ENCODE peak calls at places on chromosomes 3 and 15, in eight cellular contexts. One of them, this sample, is unnamed.

GRCh38 chr3:87333393-87333892 is 57.1 kb upstream of the POU1F1 start:
- DNase-seq in colonic mucosa: peak
- DNase-seq in left ventricle myocardium inferior: no peak
- DNase-seq in AG08396: peak
- DNase-seq in Calu3: peak
- DNase-seq in progenitor cell of endocrine pancreas: no peak
- DNase-seq in pons: no peak
- DNase-seq in pulmonary artery endothelial cell: peak
- DNase-seq in this sample: peak

GRCh38 chr15:100383302-100384107 is 41.7 kb upstream of the ADAMTS17 start:
- DNase-seq in colonic mucosa: peak
- DNase-seq in left ventricle myocardium inferior: no peak
- DNase-seq in AG08396: no peak
- DNase-seq in Calu3: peak
- DNase-seq in progenitor cell of endocrine pancreas: no peak
- DNase-seq in pons: peak
- DNase-seq in pulmonary artery endothelial cell: no peak
- DNase-seq in this sample: no peak

GRCh38 chr15:67107014-67107812 is 41.8 kb downstream of the SMAD3 start:
- DNase-seq in colonic mucosa: peak
- DNase-seq in left ventricle myocardium inferior: peak
- DNase-seq in AG08396: peak
- DNase-seq in Calu3: peak
- DNase-seq in progenitor cell of endocrine pancreas: no peak
- DNase-seq in pons: no peak
- DNase-seq in pulmonary artery endothelial cell: peak
- DNase-seq in this sample: peak

GRCh38 chr15:77036537-77037474 is 34.1 kb downstream of the TSPAN3 start:
- DNase-seq in colonic mucosa: peak
- DNase-seq in left ventricle myocardium inferior: no peak
- DNase-seq in AG08396: no peak
- DNase-seq in Calu3: no peak
- DNase-seq in progenitor cell of endocrine pancreas: no peak
- DNase-seq in pons: no peak
- DNase-seq in pulmonary artery endothelial cell: no peak
- DNase-seq in this sample: no peak

GRCh38 chr15:71152542-71152941 is 37.3 kb downstream of the THSD4 start:
- DNase-seq in colonic mucosa: no peak
- DNase-seq in left ventricle myocardium inferior: no peak
- DNase-seq in AG08396: no peak
- DNase-seq in Calu3: no peak
- DNase-seq in progenitor cell of endocrine pancreas: no peak
- DNase-seq in pons: no peak
- DNase-seq in pulmonary artery endothelial cell: no peak
- DNase-seq in this sample: no peak

GRCh38 chr15:88912500-88912921 is 668 bp downstream of the MFGE8 start:
- DNase-seq in colonic mucosa: no peak
- DNase-seq in left ventricle myocardium inferior: peak
- DNase-seq in AG08396: peak
- DNase-seq in Calu3: no peak
- DNase-seq in progenitor cell of endocrine pancreas: no peak
- DNase-seq in pons: no peak
- DNase-seq in pulmonary artery endothelial cell: no peak
- DNase-seq in this sample: peak

GRCh38 chr3:125512135-125512920 is 7.7 kb downstream of the SNX4 start:
- DNase-seq in colonic mucosa: no peak
- DNase-seq in left ventricle myocardium inferior: no peak
- DNase-seq in AG08396: no peak
- DNase-seq in Calu3: no peak
- DNase-seq in progenitor cell of endocrine pancreas: no peak
- DNase-seq in pons: no peak
- DNase-seq in pulmonary artery endothelial cell: peak
- DNase-seq in this sample: no peak

GRCh38 chr15:38088971-38089370 is 154.5 kb downstream of the TMCO5A start:
- DNase-seq in colonic mucosa: no peak
- DNase-seq in left ventricle myocardium inferior: no peak
- DNase-seq in AG08396: no peak
- DNase-seq in Calu3: no peak
- DNase-seq in progenitor cell of endocrine pancreas: no peak
- DNase-seq in pons: no peak
- DNase-seq in pulmonary artery endothelial cell: no peak
- DNase-seq in this sample: peak

GRCh38 chr15:79322945-79323344 is 12.0 kb downstream of the TMED3 start:
- DNase-seq in colonic mucosa: no peak
- DNase-seq in left ventricle myocardium inferior: no peak
- DNase-seq in AG08396: no peak
- DNase-seq in Calu3: no peak
- DNase-seq in progenitor cell of endocrine pancreas: no peak
- DNase-seq in pons: no peak
- DNase-seq in pulmonary artery endothelial cell: peak
- DNase-seq in this sample: no peak

GRCh38 chr3:10968390-10968789 is 24.2 kb upstream of the SLC6A1 start:
- DNase-seq in colonic mucosa: no peak
- DNase-seq in left ventricle myocardium inferior: no peak
- DNase-seq in AG08396: no peak
- DNase-seq in Calu3: no peak
- DNase-seq in progenitor cell of endocrine pancreas: no peak
- DNase-seq in pons: peak
- DNase-seq in pulmonary artery endothelial cell: no peak
- DNase-seq in this sample: no peak

GRCh38 chr3:13416002-13416793 is 3.9 kb downstream of the NUP210 start:
- DNase-seq in colonic mucosa: no peak
- DNase-seq in left ventricle myocardium inferior: no peak
- DNase-seq in AG08396: no peak
- DNase-seq in Calu3: no peak
- DNase-seq in progenitor cell of endocrine pancreas: no peak
- DNase-seq in pons: no peak
- DNase-seq in pulmonary artery endothelial cell: no peak
- DNase-seq in this sample: no peak

GRCh38 chr3:4786431-4786830 is 192.8 kb upstream of the BHLHE40 start:
- DNase-seq in colonic mucosa: no peak
- DNase-seq in left ventricle myocardium inferior: no peak
- DNase-seq in AG08396: no peak
- DNase-seq in Calu3: no peak
- DNase-seq in progenitor cell of endocrine pancreas: no peak
- DNase-seq in pons: no peak
- DNase-seq in pulmonary artery endothelial cell: no peak
- DNase-seq in this sample: no peak

GRCh38 chr15:99925661-99926461 is 192.6 kb upstream of the LYSMD4 start:
- DNase-seq in colonic mucosa: peak
- DNase-seq in left ventricle myocardium inferior: peak
- DNase-seq in AG08396: no peak
- DNase-seq in Calu3: peak
- DNase-seq in progenitor cell of endocrine pancreas: no peak
- DNase-seq in pons: peak
- DNase-seq in pulmonary artery endothelial cell: no peak
- DNase-seq in this sample: peak

GRCh38 chr15:90327313-90327712 is 24.8 kb upstream of the ZNF774 start:
- DNase-seq in colonic mucosa: peak
- DNase-seq in left ventricle myocardium inferior: no peak
- DNase-seq in AG08396: no peak
- DNase-seq in Calu3: no peak
- DNase-seq in progenitor cell of endocrine pancreas: no peak
- DNase-seq in pons: no peak
- DNase-seq in pulmonary artery endothelial cell: no peak
- DNase-seq in this sample: no peak

GRCh38 chr3:148379763-148380162 is 317.9 kb upstream of the AGTR1 start:
- DNase-seq in colonic mucosa: no peak
- DNase-seq in left ventricle myocardium inferior: no peak
- DNase-seq in AG08396: peak
- DNase-seq in Calu3: peak
- DNase-seq in progenitor cell of endocrine pancreas: no peak
- DNase-seq in pons: peak
- DNase-seq in pulmonary artery endothelial cell: peak
- DNase-seq in this sample: peak

GRCh38 chr3:147419062-147419701 is 10.0 kb downstream of the ZIC1 start:
- DNase-seq in colonic mucosa: no peak
- DNase-seq in left ventricle myocardium inferior: no peak
- DNase-seq in AG08396: peak
- DNase-seq in Calu3: no peak
- DNase-seq in progenitor cell of endocrine pancreas: no peak
- DNase-seq in pons: peak
- DNase-seq in pulmonary artery endothelial cell: no peak
- DNase-seq in this sample: peak

GRCh38 chr15:50463423-50464358 is 39.5 kb downstream of the USP8 start:
- DNase-seq in colonic mucosa: no peak
- DNase-seq in left ventricle myocardium inferior: no peak
- DNase-seq in AG08396: peak
- DNase-seq in Calu3: no peak
- DNase-seq in progenitor cell of endocrine pancreas: no peak
- DNase-seq in pons: peak
- DNase-seq in pulmonary artery endothelial cell: no peak
- DNase-seq in this sample: peak

GRCh38 chr3:132457301-132457700 is 40.0 kb downstream of the DNAJC13 start:
- DNase-seq in colonic mucosa: no peak
- DNase-seq in left ventricle myocardium inferior: no peak
- DNase-seq in AG08396: no peak
- DNase-seq in Calu3: no peak
- DNase-seq in progenitor cell of endocrine pancreas: no peak
- DNase-seq in pons: no peak
- DNase-seq in pulmonary artery endothelial cell: no peak
- DNase-seq in this sample: no peak

GRCh38 chr3:40477671-40478070 is 749 bp downstream of the ZNF619 start:
- DNase-seq in colonic mucosa: no peak
- DNase-seq in left ventricle myocardium inferior: no peak
- DNase-seq in AG08396: no peak
- DNase-seq in Calu3: no peak
- DNase-seq in progenitor cell of endocrine pancreas: no peak
- DNase-seq in pons: no peak
- DNase-seq in pulmonary artery endothelial cell: no peak
- DNase-seq in this sample: peak

GRCh38 chr3:52240059-52240885 is 1.3 kb upstream of the TWF2 start:
- DNase-seq in colonic mucosa: peak
- DNase-seq in left ventricle myocardium inferior: peak
- DNase-seq in AG08396: peak
- DNase-seq in Calu3: peak
- DNase-seq in progenitor cell of endocrine pancreas: no peak
- DNase-seq in pons: peak
- DNase-seq in pulmonary artery endothelial cell: no peak
- DNase-seq in this sample: peak

GRCh38 chr15:29141206-29141907 is 128.3 kb downstream of the NSMCE3 start:
- DNase-seq in colonic mucosa: no peak
- DNase-seq in left ventricle myocardium inferior: no peak
- DNase-seq in AG08396: no peak
- DNase-seq in Calu3: no peak
- DNase-seq in progenitor cell of endocrine pancreas: peak
- DNase-seq in pons: no peak
- DNase-seq in pulmonary artery endothelial cell: no peak
- DNase-seq in this sample: no peak

GRCh38 chr3:134362221-134362620 is 12.0 kb downstream of the AMOTL2 start:
- DNase-seq in colonic mucosa: no peak
- DNase-seq in left ventricle myocardium inferior: no peak
- DNase-seq in AG08396: no peak
- DNase-seq in Calu3: no peak
- DNase-seq in progenitor cell of endocrine pancreas: no peak
- DNase-seq in pons: no peak
- DNase-seq in pulmonary artery endothelial cell: no peak
- DNase-seq in this sample: no peak

GRCh38 chr15:91055548-91056331 is 33.3 kb upstream of the VPS33B start:
- DNase-seq in colonic mucosa: peak
- DNase-seq in left ventricle myocardium inferior: peak
- DNase-seq in AG08396: peak
- DNase-seq in Calu3: peak
- DNase-seq in progenitor cell of endocrine pancreas: peak
- DNase-seq in pons: peak
- DNase-seq in pulmonary artery endothelial cell: peak
- DNase-seq in this sample: peak

GRCh38 chr3:74883690-74884089 is 269.2 kb upstream of the CNTN3 start:
- DNase-seq in colonic mucosa: no peak
- DNase-seq in left ventricle myocardium inferior: no peak
- DNase-seq in AG08396: peak
- DNase-seq in Calu3: no peak
- DNase-seq in progenitor cell of endocrine pancreas: no peak
- DNase-seq in pons: no peak
- DNase-seq in pulmonary artery endothelial cell: no peak
- DNase-seq in this sample: peak

GRCh38 chr3:129424185-129424841 is 4.1 kb downstream of the EFCAB12 start:
- DNase-seq in colonic mucosa: no peak
- DNase-seq in left ventricle myocardium inferior: no peak
- DNase-seq in AG08396: no peak
- DNase-seq in Calu3: no peak
- DNase-seq in progenitor cell of endocrine pancreas: no peak
- DNase-seq in pons: peak
- DNase-seq in pulmonary artery endothelial cell: no peak
- DNase-seq in this sample: no peak

GRCh38 chr3:134058728-134059601 is 29.2 kb upstream of the SLCO2A1 start:
- DNase-seq in colonic mucosa: peak
- DNase-seq in left ventricle myocardium inferior: no peak
- DNase-seq in AG08396: no peak
- DNase-seq in Calu3: no peak
- DNase-seq in progenitor cell of endocrine pancreas: no peak
- DNase-seq in pons: no peak
- DNase-seq in pulmonary artery endothelial cell: no peak
- DNase-seq in this sample: no peak

GRCh38 chr15:53126144-53126543 is 336.0 kb upstream of the ONECUT1 start:
- DNase-seq in colonic mucosa: no peak
- DNase-seq in left ventricle myocardium inferior: no peak
- DNase-seq in AG08396: no peak
- DNase-seq in Calu3: no peak
- DNase-seq in progenitor cell of endocrine pancreas: no peak
- DNase-seq in pons: no peak
- DNase-seq in pulmonary artery endothelial cell: no peak
- DNase-seq in this sample: no peak

GRCh38 chr3:65508743-65509422 is 529.8 kb downstream of the MAGI1 start:
- DNase-seq in colonic mucosa: no peak
- DNase-seq in left ventricle myocardium inferior: no peak
- DNase-seq in AG08396: no peak
- DNase-seq in Calu3: no peak
- DNase-seq in progenitor cell of endocrine pancreas: no peak
- DNase-seq in pons: no peak
- DNase-seq in pulmonary artery endothelial cell: no peak
- DNase-seq in this sample: no peak

GRCh38 chr3:158776531-158776930 is 25.3 kb upstream of the MFSD1 start:
- DNase-seq in colonic mucosa: no peak
- DNase-seq in left ventricle myocardium inferior: no peak
- DNase-seq in AG08396: no peak
- DNase-seq in Calu3: no peak
- DNase-seq in progenitor cell of endocrine pancreas: no peak
- DNase-seq in pons: no peak
- DNase-seq in pulmonary artery endothelial cell: no peak
- DNase-seq in this sample: no peak

GRCh38 chr15:79394231-79394630 is 37.9 kb upstream of the MINAR1 start:
- DNase-seq in colonic mucosa: no peak
- DNase-seq in left ventricle myocardium inferior: no peak
- DNase-seq in AG08396: peak
- DNase-seq in Calu3: no peak
- DNase-seq in progenitor cell of endocrine pancreas: no peak
- DNase-seq in pons: peak
- DNase-seq in pulmonary artery endothelial cell: no peak
- DNase-seq in this sample: peak

GRCh38 chr3:54861248-54862067 is 66.4 kb downstream of the LRTM1 start:
- DNase-seq in colonic mucosa: no peak
- DNase-seq in left ventricle myocardium inferior: peak
- DNase-seq in AG08396: no peak
- DNase-seq in Calu3: no peak
- DNase-seq in progenitor cell of endocrine pancreas: no peak
- DNase-seq in pons: no peak
- DNase-seq in pulmonary artery endothelial cell: no peak
- DNase-seq in this sample: peak

GRCh38 chr3:29412117-29412516 is 131.2 kb downstream of the RBMS3 start:
- DNase-seq in colonic mucosa: no peak
- DNase-seq in left ventricle myocardium inferior: no peak
- DNase-seq in AG08396: no peak
- DNase-seq in Calu3: no peak
- DNase-seq in progenitor cell of endocrine pancreas: no peak
- DNase-seq in pons: no peak
- DNase-seq in pulmonary artery endothelial cell: no peak
- DNase-seq in this sample: no peak

GRCh38 chr15:101578443-101578894 is 73.7 kb downstream of the TM2D3 start:
- DNase-seq in colonic mucosa: peak
- DNase-seq in left ventricle myocardium inferior: peak
- DNase-seq in AG08396: peak
- DNase-seq in Calu3: peak
- DNase-seq in progenitor cell of endocrine pancreas: peak
- DNase-seq in pons: peak
- DNase-seq in pulmonary artery endothelial cell: no peak
- DNase-seq in this sample: peak

GRCh38 chr15:39638041-39638440 is 57.2 kb downstream of the THBS1 start:
- DNase-seq in colonic mucosa: no peak
- DNase-seq in left ventricle myocardium inferior: no peak
- DNase-seq in AG08396: no peak
- DNase-seq in Calu3: no peak
- DNase-seq in progenitor cell of endocrine pancreas: no peak
- DNase-seq in pons: no peak
- DNase-seq in pulmonary artery endothelial cell: no peak
- DNase-seq in this sample: no peak

This sample was measured in GM03348.